ENCODE peak calls at places on chromosome 3, in six cellular contexts. One of them, this sample, is unnamed.

GRCh38 chr3:52518723-52519444 is 14.8 kb downstream of the NT5DC2 start:
- DNase-seq in ureter: no peak
- DNase-seq in CD8-positive, alpha-beta T cell: no peak
- DNase-seq in glutamatergic neuron: no peak
- DNase-seq in Daoy: no peak
- DNase-seq in NCI-H226: no peak
- DNase-seq in this sample: no peak

GRCh38 chr3:24981309-24981708 is 446.8 kb upstream of the RARB start:
- DNase-seq in ureter: no peak
- DNase-seq in CD8-positive, alpha-beta T cell: no peak
- DNase-seq in glutamatergic neuron: no peak
- DNase-seq in Daoy: no peak
- DNase-seq in NCI-H226: no peak
- DNase-seq in this sample: no peak

GRCh38 chr3:159191454-159191853 is 389.6 kb downstream of the MFSD1 start:
- DNase-seq in ureter: no peak
- DNase-seq in CD8-positive, alpha-beta T cell: no peak
- DNase-seq in glutamatergic neuron: no peak
- DNase-seq in Daoy: no peak
- DNase-seq in NCI-H226: peak; percentile 77
- DNase-seq in this sample: no peak

GRCh38 chr3:149507491-149508324 is 33.2 kb downstream of the TM4SF4 start:
- DNase-seq in ureter: no peak
- DNase-seq in CD8-positive, alpha-beta T cell: no peak
- DNase-seq in glutamatergic neuron: no peak
- DNase-seq in Daoy: peak; percentile 80
- DNase-seq in NCI-H226: peak; percentile 77
- DNase-seq in this sample: no peak

GRCh38 chr3:187085933-187086332 is 53.4 kb downstream of the RPL39L start:
- DNase-seq in ureter: no peak
- DNase-seq in CD8-positive, alpha-beta T cell: no peak
- DNase-seq in glutamatergic neuron: no peak
- DNase-seq in Daoy: no peak
- DNase-seq in NCI-H226: no peak
- DNase-seq in this sample: no peak

GRCh38 chr3:197540961-197541377 is 14.8 kb downstream of the BDH1 start:
- DNase-seq in ureter: peak; percentile 73
- DNase-seq in CD8-positive, alpha-beta T cell: no peak
- DNase-seq in glutamatergic neuron: no peak
- DNase-seq in Daoy: no peak
- DNase-seq in NCI-H226: no peak
- DNase-seq in this sample: no peak

GRCh38 chr3:50575372-50575771 is 6.0 kb downstream of the HEMK1 start:
- DNase-seq in ureter: no peak
- DNase-seq in CD8-positive, alpha-beta T cell: no peak
- DNase-seq in glutamatergic neuron: no peak
- DNase-seq in Daoy: peak; percentile 46
- DNase-seq in NCI-H226: no peak
- DNase-seq in this sample: no peak

GRCh38 chr3:186815490-186815889 is 9.2 kb upstream of the RFC4 start:
- DNase-seq in ureter: no peak
- DNase-seq in CD8-positive, alpha-beta T cell: no peak
- DNase-seq in glutamatergic neuron: no peak
- DNase-seq in Daoy: peak; percentile 79
- DNase-seq in NCI-H226: peak; percentile 81
- DNase-seq in this sample: no peak

GRCh38 chr3:161042023-161042501 is 63.1 kb downstream of the B3GALNT1 start:
- DNase-seq in ureter: no peak
- DNase-seq in CD8-positive, alpha-beta T cell: no peak
- DNase-seq in glutamatergic neuron: no peak
- DNase-seq in Daoy: peak; percentile 47
- DNase-seq in NCI-H226: no peak
- DNase-seq in this sample: no peak

GRCh38 chr3:14586611-14587010 is 46.5 kb upstream of the GRIP2 start:
- DNase-seq in ureter: no peak
- DNase-seq in CD8-positive, alpha-beta T cell: no peak
- DNase-seq in glutamatergic neuron: no peak
- DNase-seq in Daoy: no peak
- DNase-seq in NCI-H226: no peak
- DNase-seq in this sample: no peak

GRCh38 chr3:64595253-64595694 is 92.5 kb downstream of the ADAMTS9 start:
- DNase-seq in ureter: peak; percentile 60
- DNase-seq in CD8-positive, alpha-beta T cell: no peak
- DNase-seq in glutamatergic neuron: no peak
- DNase-seq in Daoy: peak; percentile 65
- DNase-seq in NCI-H226: no peak
- DNase-seq in this sample: no peak

GRCh38 chr3:125418306-125418705 is 43.2 kb upstream of the ZNF148 start:
- DNase-seq in ureter: no peak
- DNase-seq in CD8-positive, alpha-beta T cell: no peak
- DNase-seq in glutamatergic neuron: no peak
- DNase-seq in Daoy: no peak
- DNase-seq in NCI-H226: no peak
- DNase-seq in this sample: no peak

GRCh38 chr3:2735392-2735894 is 374.7 kb downstream of the IL5RA start:
- DNase-seq in ureter: no peak
- DNase-seq in CD8-positive, alpha-beta T cell: no peak
- DNase-seq in glutamatergic neuron: no peak
- DNase-seq in Daoy: no peak
- DNase-seq in NCI-H226: no peak
- DNase-seq in this sample: no peak

GRCh38 chr3:186097317-186097662 is 11.6 kb downstream of the ETV5 start:
- DNase-seq in ureter: no peak
- DNase-seq in CD8-positive, alpha-beta T cell: no peak
- DNase-seq in glutamatergic neuron: no peak
- DNase-seq in Daoy: no peak
- DNase-seq in NCI-H226: no peak
- DNase-seq in this sample: no peak

GRCh38 chr3:152444029-152444641 is 175.4 kb downstream of the MBNL1 start:
- DNase-seq in ureter: no peak
- DNase-seq in CD8-positive, alpha-beta T cell: no peak
- DNase-seq in glutamatergic neuron: no peak
- DNase-seq in Daoy: peak; percentile 19
- DNase-seq in NCI-H226: peak; percentile 11
- DNase-seq in this sample: peak; percentile 30

GRCh38 chr3:31772155-31772761 is 208.8 kb downstream of the OSBPL10 start:
- DNase-seq in ureter: no peak
- DNase-seq in CD8-positive, alpha-beta T cell: no peak
- DNase-seq in glutamatergic neuron: no peak
- DNase-seq in Daoy: no peak
- DNase-seq in NCI-H226: no peak
- DNase-seq in this sample: no peak